ENCODE peak calls at places on chromosomes 6 and 20, in four cellular contexts. M, P, I and S are unnamed samples.

GRCh38 chr6:56708810-56709597 is 66.3 kb upstream of the DST start:
- DNase-seq in I (no peak), P (peak), M (no peak), S (peak)

GRCh38 chr6:41194386-41194785 is 6.6 kb downstream of the TREML2 start:
- DNase-seq in P (no peak), M (no peak), I (no peak), S (no peak)

GRCh38 chr20:45138451-45139300 is 14.4 kb upstream of the WFDC12 start:
- DNase-seq in M (peak), I (no peak), P (no peak), S (peak)

GRCh38 chr6:41071923-41072835 is at the start of gene OARD1:
- DNase-seq in I (peak), M (peak), P (no peak), S (peak)

GRCh38 chr6:152508477-152508876 is 128.7 kb downstream of the SYNE1 start:
- DNase-seq in I (no peak), M (no peak), P (no peak), S (no peak)

GRCh38 chr6:2684059-2684749 is 66.5 kb downstream of the MYLK4 start:
- DNase-seq in M (no peak), P (peak), I (no peak), S (no peak)

GRCh38 chr6:163189609-163190008 is 224.9 kb upstream of the QKI start:
- DNase-seq in P (no peak), M (no peak), I (no peak), S (no peak)

GRCh38 chr6:109051301-109051700 is 43.3 kb downstream of the SESN1 start:
- DNase-seq in P (peak), I (no peak), M (no peak), S (no peak)

GRCh38 chr20:34512955-34513419 is 3.2 kb upstream of the DYNLRB1 start:
- DNase-seq in P (no peak), M (no peak), I (no peak), S (peak)

GRCh38 chr20:32549842-32550241 is 35.3 kb downstream of the NOL4L start:
- DNase-seq in P (no peak), I (no peak), M (no peak), S (no peak)

GRCh38 chr6:15748341-15748740 is 85.5 kb upstream of the DTNBP1 start:
- DNase-seq in P (no peak), M (no peak), I (no peak), S (no peak)

GRCh38 chr20:62603021-62603906 is 39.0 kb upstream of the SLCO4A1 start:
- DNase-seq in I (no peak), M (peak), P (peak), S (no peak)

GRCh38 chr6:89468998-89469397 is 36.0 kb downstream of the ANKRD6 start:
- DNase-seq in P (no peak), I (no peak), M (no peak), S (no peak)

DNA sequence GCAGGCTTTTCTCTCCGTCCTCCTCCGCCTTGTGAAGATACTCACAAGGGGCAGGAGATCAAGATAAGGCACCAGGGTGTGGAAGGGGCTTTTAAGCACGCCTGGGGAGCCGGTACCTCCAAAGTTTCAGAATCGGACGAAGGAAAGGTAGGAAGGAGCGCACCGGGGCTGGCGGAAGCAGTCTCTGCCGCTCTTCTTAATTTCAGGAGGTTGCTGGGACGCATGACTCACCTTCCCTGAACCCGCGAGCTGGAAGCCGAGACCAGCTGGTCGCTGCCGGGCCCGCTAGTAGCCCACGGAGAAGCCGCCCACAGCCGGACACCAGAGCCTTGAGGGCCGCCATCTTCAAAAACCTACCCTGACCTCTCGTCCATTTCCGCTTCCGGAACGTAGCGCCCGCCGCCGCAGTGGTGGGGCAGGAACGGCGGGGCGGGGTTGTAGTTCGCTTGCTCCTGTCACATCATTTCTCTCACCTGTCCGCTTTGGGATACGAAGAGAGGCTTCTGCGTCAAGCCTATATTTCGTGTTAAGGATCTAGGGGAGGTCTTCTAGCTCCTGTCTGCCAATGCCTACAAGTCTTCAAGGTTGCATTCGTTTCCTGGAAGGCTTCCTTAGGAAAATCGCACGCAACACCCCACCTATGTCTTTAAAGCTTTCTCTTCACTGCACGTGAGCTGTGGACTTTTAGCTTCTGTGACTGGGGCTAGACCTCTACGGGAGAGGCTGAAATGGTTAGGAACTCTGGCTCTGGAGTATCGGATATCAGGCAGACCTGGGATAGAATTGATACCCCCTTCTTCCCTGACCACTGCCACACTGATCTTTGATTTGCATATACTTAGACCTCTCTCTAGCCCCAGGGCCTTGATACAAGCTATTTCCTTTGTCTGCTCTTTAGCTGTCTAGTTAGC is at the start of gene MRPS18A:
- DNase-seq in I (no peak), M (peak), P (peak), S (peak)
- TF ChIP-seq POLR2A in I (peak), M (peak), P (peak), S (peak)

DNA sequence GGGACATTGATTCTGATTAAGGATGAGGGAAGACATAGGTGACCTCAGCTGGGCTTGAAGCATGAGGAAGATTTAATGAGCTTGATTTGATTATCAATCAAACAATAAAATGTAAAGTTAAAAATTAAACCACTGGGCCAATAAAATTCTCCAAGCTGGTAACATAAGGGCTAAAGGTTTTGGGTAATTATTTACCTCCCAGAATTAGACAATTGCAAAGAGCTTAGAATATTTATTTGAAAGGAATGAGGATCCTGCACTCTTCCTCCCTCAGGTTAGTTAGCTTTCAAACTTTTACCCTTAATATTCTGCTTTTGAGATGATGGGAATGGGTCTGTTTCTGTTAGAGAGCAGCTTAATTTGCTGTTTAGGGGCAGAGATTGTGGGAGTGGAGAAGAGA is at the start of gene SLC17A4:
- DNase-seq in M (no peak), P (no peak), I (no peak), S (no peak)
- TF ChIP-seq POLR2A in M (peak), P (no peak), I (no peak), S (no peak)

DNA sequence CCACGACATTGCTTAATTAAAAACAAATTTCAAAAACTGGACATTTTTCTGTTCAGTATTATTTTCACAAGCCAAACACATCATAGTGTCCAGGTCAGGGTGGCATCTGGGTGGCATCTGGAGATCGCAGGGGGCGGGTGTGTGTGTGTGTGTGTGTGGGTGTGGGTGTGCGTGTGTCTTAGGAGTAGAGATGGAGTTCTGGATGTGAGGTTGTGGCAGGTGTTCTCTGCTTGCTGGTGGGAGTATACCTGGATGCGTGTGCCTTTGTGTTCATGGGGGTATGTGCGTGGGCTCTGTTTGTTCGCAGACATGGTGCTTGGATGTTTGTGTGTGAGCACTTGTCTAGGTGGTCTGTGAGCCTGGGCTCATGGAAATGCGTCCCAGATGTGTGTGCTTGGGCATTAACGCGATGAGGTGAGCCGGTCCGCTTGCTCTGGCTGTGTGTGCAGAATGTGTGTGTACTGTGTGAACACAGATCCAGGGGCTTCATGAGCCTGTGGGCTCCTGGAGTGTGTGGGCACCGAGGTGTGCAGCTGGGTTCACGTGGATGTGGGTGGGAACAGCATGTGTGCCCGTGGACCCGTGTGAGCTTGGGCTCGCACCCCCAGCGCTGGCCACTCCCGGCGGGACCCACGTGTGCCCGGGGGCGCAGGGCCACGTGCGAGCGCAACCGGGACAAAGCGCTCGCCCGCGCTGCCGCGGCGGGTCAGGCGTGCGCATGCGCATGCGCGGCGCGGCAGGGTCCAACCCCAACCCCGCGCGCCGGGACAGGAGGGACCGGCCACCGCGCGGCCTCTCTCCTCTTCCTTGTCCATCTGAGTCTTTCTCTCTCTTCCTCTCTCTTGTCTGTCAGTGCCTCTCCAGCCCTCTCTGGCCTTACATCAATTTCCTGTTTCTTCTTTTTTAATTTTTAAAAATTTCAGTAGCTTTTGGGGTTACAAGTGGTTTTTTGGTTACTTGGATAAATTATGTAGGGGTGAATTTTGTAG is 60.4 kb downstream of the SRC start:
- DNase-seq in M (peak), P (peak), I (no peak), S (peak)
- TF ChIP-seq POLR2A in M (no peak), P (no peak), I (no peak), S (no peak)

DNA sequence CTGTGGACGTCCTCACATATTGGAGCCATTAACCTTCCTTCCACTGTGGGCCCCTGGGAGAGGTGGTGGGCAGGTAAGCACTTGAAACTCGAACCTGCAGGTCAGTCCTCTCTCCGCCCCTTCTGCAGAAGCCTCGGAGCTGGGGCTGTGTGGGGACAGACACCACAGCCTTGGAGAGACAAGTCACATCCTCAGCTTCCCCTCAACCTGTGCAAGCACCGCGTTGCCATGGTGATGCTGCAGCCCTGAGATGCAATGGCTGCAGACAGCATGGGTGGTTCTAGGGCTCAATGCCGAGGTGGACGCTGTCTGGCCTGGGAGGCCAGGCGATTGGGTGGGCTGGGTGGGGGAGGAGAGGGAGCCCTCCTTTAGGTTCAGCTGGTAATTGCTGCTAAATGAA is 39.5 kb upstream of the CDH22 start:
- DNase-seq in P (no peak), I (no peak), M (no peak), S (no peak)
- TF ChIP-seq POLR2A in P (no peak), I (no peak), M (no peak), S (no peak)

GRCh38 chr6:149563928-149564325 is 2.2 kb upstream of the GINM1 start:
- DNase-seq in I (no peak), P (no peak), M (no peak), S (no peak)

GRCh38 chr6:149567846-149568585 is 1.8 kb downstream of the GINM1 start:
- DNase-seq in P (no peak), M (no peak), I (no peak), S (no peak)

GRCh38 chr6:149565539-149566371 is 420 bp upstream of the GINM1 start:
- DNase-seq in I (peak), P (peak), M (peak), S (peak)

GRCh38 chr6:149567194-149567586 is 1.0 kb downstream of the GINM1 start:
- DNase-seq in P (no peak), I (no peak), M (no peak), S (no peak)

DNA sequence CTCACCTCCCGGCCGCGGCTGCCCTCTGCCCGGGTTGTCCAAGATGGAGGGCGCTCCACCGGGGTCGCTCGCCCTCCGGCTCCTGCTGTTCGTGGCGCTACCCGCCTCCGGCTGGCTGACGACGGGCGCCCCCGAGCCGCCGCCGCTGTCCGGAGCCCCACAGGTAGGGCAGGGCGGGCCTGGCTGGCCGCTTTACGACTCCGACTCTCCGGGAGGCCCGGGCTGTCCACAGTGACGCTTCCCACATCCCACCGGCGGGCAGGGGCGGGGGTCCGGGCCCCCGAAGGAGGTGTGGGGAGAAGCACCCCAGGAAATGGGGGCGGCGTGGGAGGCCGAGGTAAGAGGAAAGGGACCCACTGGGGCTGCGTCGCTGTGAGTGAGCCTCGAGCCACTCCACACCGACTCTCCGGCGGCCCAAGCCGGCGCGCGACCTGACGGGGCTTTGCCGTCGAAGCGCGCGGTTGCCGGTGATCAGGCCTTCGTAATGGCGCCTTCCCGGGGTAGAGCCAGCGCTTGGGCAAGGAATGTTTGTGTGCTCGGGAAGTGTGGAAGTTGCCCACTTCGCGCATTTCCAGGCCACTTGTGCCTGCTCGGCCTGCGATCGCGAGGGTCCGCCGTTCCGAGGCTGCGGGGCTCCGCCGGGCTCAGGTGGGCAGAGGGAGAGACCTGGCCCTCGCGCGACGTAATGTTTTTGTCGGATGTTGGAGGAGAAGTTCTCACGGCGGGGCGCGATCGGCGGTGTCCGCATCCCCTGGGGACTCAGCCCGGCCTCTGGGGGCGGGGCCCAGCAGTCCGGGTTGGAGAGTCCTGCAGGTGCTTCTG is at the start of gene GINM1:
- DNase-seq in I (no peak), M (peak), P (peak), S (peak)
- TF ChIP-seq POLR2A in I (peak), M (peak), P (no peak), S (peak)

DNA sequence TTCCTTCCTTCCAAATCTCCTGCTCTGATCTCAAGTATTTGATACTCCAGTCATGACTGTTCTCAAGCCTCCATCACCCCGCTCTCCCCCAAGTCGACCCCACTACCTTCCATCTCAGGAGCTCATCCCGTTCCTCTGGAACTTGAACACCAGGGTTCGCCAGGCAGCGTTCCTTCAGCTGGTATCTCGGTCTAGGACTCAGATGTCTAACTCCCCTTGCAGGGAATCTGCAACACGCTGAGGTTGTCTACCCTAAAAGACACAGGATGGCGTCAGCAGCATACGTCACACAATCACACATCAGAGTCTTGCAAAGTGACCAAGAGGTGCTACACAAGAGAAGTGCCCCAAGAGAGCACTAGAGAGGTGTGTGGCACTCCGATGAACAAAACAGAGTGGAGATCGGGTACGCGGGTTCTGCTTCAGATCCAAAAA is 706 bp downstream of the ZNF184 start:
- DNase-seq in I (no peak), M (peak), P (peak), S (peak)
- TF ChIP-seq POLR2A in I (no peak), M (no peak), P (no peak), S (no peak)

GRCh38 chr6:80223743-80224212 is 117.3 kb downstream of the BCKDHB start:
- DNase-seq in I (no peak), P (no peak), M (no peak), S (no peak)
- TF ChIP-seq POLR2A in I (no peak), P (no peak), M (no peak), S (no peak)

GRCh38 chr20:25058797-25059486 is 1.0 kb upstream of the ACSS1 start:
- DNase-seq in M (peak), I (no peak), P (peak), S (peak)

GRCh38 chr20:25055711-25056492 is 2.0 kb downstream of the ACSS1 start:
- DNase-seq in I (no peak), M (peak), P (peak), S (peak)

GRCh38 chr20:25058051-25058796 is at the start of gene ACSS1:
- DNase-seq in P (peak), I (peak), M (peak), S (peak)

GRCh38 chr20:25056601-25057233 is 1.2 kb downstream of the ACSS1 start:
- DNase-seq in P (no peak), M (no peak), I (no peak), S (peak)

GRCh38 chr20:25057234-25058050 is 497 bp downstream of the ACSS1 start:
- DNase-seq in I (no peak), M (peak), P (peak), S (peak)
- TF ChIP-seq POLR2A in I (peak), M (peak), P (no peak), S (peak)

GRCh38 chr20:37178839-37179670 is at the start of the genes MROH8 and RPN2:
- DNase-seq in P (peak), I (peak), M (peak), S (peak)
- TF ChIP-seq POLR2A in P (no peak), I (peak), M (peak), S (peak)